ENCODE peak calls at places on chromosomes 6 and 20, in five cellular contexts. One of them, this sample, is unnamed. For H3K4me1, the result is how much of the 10 kb centered on the place peaks cover.

GRCh38 chr6:107701231-107701630 is 122.9 kb downstream of the SCML4 start:
- DNase-seq in heart left ventricle: no peak
- DNase-seq in effector memory CD4-positive, alpha-beta T cell: no peak
- DNase-seq in IMR-90: no peak
- DNase-seq in fibroblast of lung: no peak
- DNase-seq in this sample: no peak

GRCh38 chr6:111767752-111768430 is 105.4 kb downstream of the FYN start:
- DNase-seq in heart left ventricle: no peak
- DNase-seq in effector memory CD4-positive, alpha-beta T cell: no peak
- DNase-seq in IMR-90: no peak
- DNase-seq in fibroblast of lung: no peak
- DNase-seq in this sample: no peak

GRCh38 chr6:2765896-2766766 is 938 bp downstream of the WRNIP1 start:
- DNase-seq in heart left ventricle: peak
- DNase-seq in effector memory CD4-positive, alpha-beta T cell: no peak
- DNase-seq in IMR-90: peak
- DNase-seq in fibroblast of lung: peak
- DNase-seq in this sample: peak

GRCh38 chr20:64063389-64064144 is 569 bp downstream of the TCEA2 start:
- DNase-seq in heart left ventricle: no peak
- DNase-seq in effector memory CD4-positive, alpha-beta T cell: no peak
- DNase-seq in IMR-90: no peak
- DNase-seq in fibroblast of lung: no peak
- DNase-seq in this sample: no peak

GRCh38 chr20:20414640-20415274 is 46.9 kb downstream of the INSM1 start:
- DNase-seq in heart left ventricle: no peak
- DNase-seq in effector memory CD4-positive, alpha-beta T cell: no peak
- DNase-seq in IMR-90: no peak
- DNase-seq in fibroblast of lung: no peak
- DNase-seq in this sample: no peak

GRCh38 chr20:49395183-49395582 is 87.3 kb downstream of the KCNB1 start:
- DNase-seq in heart left ventricle: no peak
- DNase-seq in effector memory CD4-positive, alpha-beta T cell: no peak
- DNase-seq in IMR-90: no peak
- DNase-seq in fibroblast of lung: peak
- DNase-seq in this sample: no peak

GRCh38 chr6:14506656-14507242 is 389.2 kb downstream of the CD83 start:
- DNase-seq in heart left ventricle: no peak
- DNase-seq in effector memory CD4-positive, alpha-beta T cell: no peak
- DNase-seq in IMR-90: no peak
- DNase-seq in fibroblast of lung: no peak
- DNase-seq in this sample: no peak

GRCh38 chr6:87705070-87705691 is 3.1 kb upstream of the AKIRIN2 start:
- DNase-seq in heart left ventricle: no peak
- DNase-seq in effector memory CD4-positive, alpha-beta T cell: no peak
- DNase-seq in IMR-90: peak
- DNase-seq in fibroblast of lung: no peak
- DNase-seq in this sample: no peak

GRCh38 chr20:41006936-41007871 is 21.4 kb upstream of the TOP1 start:
- DNase-seq in heart left ventricle: no peak
- DNase-seq in effector memory CD4-positive, alpha-beta T cell: no peak
- DNase-seq in IMR-90: no peak
- DNase-seq in fibroblast of lung: no peak
- DNase-seq in this sample: no peak

GRCh38 chr6:148304976-148305375 is 37.7 kb upstream of the SASH1 start:
- DNase-seq in heart left ventricle: no peak
- DNase-seq in effector memory CD4-positive, alpha-beta T cell: no peak
- DNase-seq in IMR-90: peak
- DNase-seq in fibroblast of lung: peak
- DNase-seq in this sample: no peak

GRCh38 chr6:45566882-45567281 is 189.1 kb upstream of the SUPT3H start:
- DNase-seq in heart left ventricle: no peak
- DNase-seq in effector memory CD4-positive, alpha-beta T cell: no peak
- DNase-seq in IMR-90: peak
- DNase-seq in fibroblast of lung: no peak
- DNase-seq in this sample: no peak

GRCh38 chr6:31652925-31653724 is 664 bp upstream of the BAG6 start:
- DNase-seq in heart left ventricle: peak
- DNase-seq in effector memory CD4-positive, alpha-beta T cell: no peak
- DNase-seq in IMR-90: no peak
- DNase-seq in fibroblast of lung: no peak
- DNase-seq in this sample: peak

GRCh38 chr6:156972145-156972544 is 195.0 kb downstream of the ARID1B start:
- DNase-seq in heart left ventricle: no peak
- DNase-seq in effector memory CD4-positive, alpha-beta T cell: no peak
- DNase-seq in IMR-90: no peak
- DNase-seq in fibroblast of lung: no peak
- DNase-seq in this sample: no peak

GRCh38 chr6:156969233-156969632 is 192.1 kb downstream of the ARID1B start:
- DNase-seq in heart left ventricle: no peak
- DNase-seq in effector memory CD4-positive, alpha-beta T cell: no peak
- DNase-seq in IMR-90: no peak
- DNase-seq in fibroblast of lung: no peak
- DNase-seq in this sample: no peak

GRCh38 chr6:156967852-156968251 is 190.7 kb downstream of the ARID1B start:
- DNase-seq in heart left ventricle: no peak
- DNase-seq in effector memory CD4-positive, alpha-beta T cell: no peak
- DNase-seq in IMR-90: no peak
- DNase-seq in fibroblast of lung: no peak
- DNase-seq in this sample: no peak

GRCh38 chr6:156970595-156971112 is 193.5 kb downstream of the ARID1B start:
- DNase-seq in heart left ventricle: no peak
- DNase-seq in effector memory CD4-positive, alpha-beta T cell: no peak
- DNase-seq in IMR-90: no peak
- DNase-seq in fibroblast of lung: no peak
- DNase-seq in this sample: no peak

DNA sequence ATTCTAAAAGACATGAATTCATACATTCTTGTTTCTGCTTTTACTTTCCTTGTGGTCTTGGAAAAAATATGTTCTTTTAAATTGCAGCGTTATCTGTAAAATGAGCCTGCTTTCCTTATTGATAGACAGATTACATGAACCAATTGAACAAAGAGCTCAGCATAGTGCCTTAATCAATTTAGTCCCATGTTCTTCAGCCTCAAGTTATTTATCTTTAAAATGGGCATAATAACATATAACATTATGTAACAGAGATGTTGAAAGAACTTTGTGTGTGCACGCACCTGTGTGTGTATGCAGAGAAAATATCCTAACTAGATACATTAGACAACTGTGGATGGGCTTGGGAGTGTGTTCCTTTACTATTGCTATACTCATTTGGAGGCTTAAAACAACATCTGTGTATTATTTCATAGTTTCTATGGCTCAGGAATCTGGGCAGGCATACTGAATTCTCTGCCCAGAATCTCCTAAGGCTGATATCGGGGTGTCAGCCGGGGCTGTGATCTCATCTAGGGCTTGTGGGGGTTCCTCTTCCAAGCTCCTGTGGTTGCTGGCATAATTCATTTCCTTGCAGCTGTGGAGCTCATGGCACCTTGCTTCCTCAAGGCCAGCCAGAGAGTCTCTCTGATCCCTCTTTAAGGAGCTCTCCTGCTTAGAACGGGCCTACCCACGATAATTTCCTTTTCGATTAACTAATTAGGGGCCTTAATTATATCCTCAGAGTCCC is 194.1 kb downstream of the ARID1B start:
- DNase-seq in heart left ventricle: no peak
- DNase-seq in effector memory CD4-positive, alpha-beta T cell: no peak
- DNase-seq in IMR-90: no peak
- DNase-seq in fibroblast of lung: no peak
- DNase-seq in this sample: no peak
- H3K4me1 ChIP-seq in heart left ventricle: half or more
- H3K4me1 ChIP-seq in effector memory CD4-positive, alpha-beta T cell: under half
- H3K4me1 ChIP-seq in IMR-90: under half
- H3K4me1 ChIP-seq in fibroblast of lung: under half
- H3K4me1 ChIP-seq in this sample: under half

GRCh38 chr20:25761596-25761995 is 64.9 kb upstream of the ZNF337 start:
- DNase-seq in heart left ventricle: no peak
- DNase-seq in effector memory CD4-positive, alpha-beta T cell: no peak
- DNase-seq in IMR-90: no peak
- DNase-seq in fibroblast of lung: no peak
- DNase-seq in this sample: no peak
- H3K4me1 ChIP-seq in heart left ventricle: under half
- H3K4me1 ChIP-seq in effector memory CD4-positive, alpha-beta T cell: under half
- H3K4me1 ChIP-seq in IMR-90: under half
- H3K4me1 ChIP-seq in fibroblast of lung: under half
- H3K4me1 ChIP-seq in this sample: under half

DNA sequence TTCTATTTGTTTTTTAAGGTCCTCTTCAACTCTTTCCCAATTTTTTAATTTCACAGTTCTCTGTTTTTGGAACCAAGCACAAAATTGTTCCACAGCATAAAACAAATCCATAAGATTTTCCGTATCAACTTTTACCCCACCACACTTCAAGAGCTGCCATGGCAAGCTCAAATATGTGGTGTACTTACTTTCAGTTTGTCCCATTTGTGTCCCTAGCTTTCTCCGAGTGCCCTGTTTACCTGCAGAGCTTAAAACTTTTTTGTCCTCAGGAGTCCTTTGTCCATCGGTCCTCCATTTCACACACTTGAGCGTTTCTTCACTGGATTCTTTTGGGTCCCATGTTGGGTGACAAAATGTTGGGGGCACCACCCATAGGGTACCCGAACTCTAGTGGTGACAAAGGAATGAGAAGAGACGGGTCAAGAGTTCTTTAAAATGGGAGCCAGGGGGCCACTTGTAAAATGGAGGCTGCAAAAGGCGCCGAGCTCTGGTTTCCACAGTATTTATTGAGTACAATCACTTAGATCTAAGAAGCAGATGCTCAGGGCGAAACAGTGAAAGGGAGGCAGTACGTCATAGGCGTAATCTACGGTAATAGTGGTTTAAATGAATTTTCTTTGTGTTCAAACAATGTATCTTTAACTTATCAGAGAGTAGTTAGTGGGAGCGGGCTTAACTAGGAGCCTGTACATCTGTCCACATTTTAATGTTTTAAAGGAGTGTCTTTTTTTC is 39.8 kb upstream of the SERINC1 start:
- DNase-seq in heart left ventricle: no peak
- DNase-seq in effector memory CD4-positive, alpha-beta T cell: no peak
- DNase-seq in IMR-90: no peak
- DNase-seq in fibroblast of lung: no peak
- DNase-seq in this sample: no peak
- H3K4me1 ChIP-seq in heart left ventricle: under half
- H3K4me1 ChIP-seq in effector memory CD4-positive, alpha-beta T cell: under half
- H3K4me1 ChIP-seq in IMR-90: under half
- H3K4me1 ChIP-seq in fibroblast of lung: under half
- H3K4me1 ChIP-seq in this sample: under half

DNA sequence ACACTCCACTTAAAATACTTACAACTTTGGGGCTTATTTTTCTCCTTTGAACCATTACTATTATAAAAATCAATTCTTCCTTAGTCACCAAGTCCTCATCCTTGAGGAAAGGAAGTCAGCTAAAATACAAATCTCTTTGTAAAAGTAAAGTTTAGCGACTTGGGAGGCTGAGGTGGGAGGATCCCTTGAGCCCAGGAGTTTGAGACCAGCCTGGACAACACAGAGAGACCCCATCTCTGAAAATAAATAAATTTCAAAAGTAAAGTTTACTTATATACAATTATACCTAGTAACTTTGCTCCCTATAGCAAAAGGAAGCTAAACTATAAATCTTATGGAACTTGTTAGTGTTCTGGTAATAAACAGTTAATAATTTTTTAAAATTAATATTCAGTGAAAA is 40.4 kb downstream of the MYB start:
- DNase-seq in heart left ventricle: no peak
- DNase-seq in effector memory CD4-positive, alpha-beta T cell: no peak
- DNase-seq in IMR-90: no peak
- DNase-seq in fibroblast of lung: no peak
- DNase-seq in this sample: no peak
- H3K4me1 ChIP-seq in heart left ventricle: under half
- H3K4me1 ChIP-seq in effector memory CD4-positive, alpha-beta T cell: under half
- H3K4me1 ChIP-seq in IMR-90: under half
- H3K4me1 ChIP-seq in fibroblast of lung: under half
- H3K4me1 ChIP-seq in this sample: under half

GRCh38 chr6:43805695-43806040 is 35.7 kb downstream of the VEGFA start:
- DNase-seq in heart left ventricle: no peak
- DNase-seq in effector memory CD4-positive, alpha-beta T cell: no peak
- DNase-seq in IMR-90: no peak
- DNase-seq in fibroblast of lung: no peak
- DNase-seq in this sample: no peak
- H3K4me1 ChIP-seq in heart left ventricle: under half
- H3K4me1 ChIP-seq in effector memory CD4-positive, alpha-beta T cell: under half
- H3K4me1 ChIP-seq in IMR-90: under half
- H3K4me1 ChIP-seq in fibroblast of lung: under half
- H3K4me1 ChIP-seq in this sample: half or more

DNA sequence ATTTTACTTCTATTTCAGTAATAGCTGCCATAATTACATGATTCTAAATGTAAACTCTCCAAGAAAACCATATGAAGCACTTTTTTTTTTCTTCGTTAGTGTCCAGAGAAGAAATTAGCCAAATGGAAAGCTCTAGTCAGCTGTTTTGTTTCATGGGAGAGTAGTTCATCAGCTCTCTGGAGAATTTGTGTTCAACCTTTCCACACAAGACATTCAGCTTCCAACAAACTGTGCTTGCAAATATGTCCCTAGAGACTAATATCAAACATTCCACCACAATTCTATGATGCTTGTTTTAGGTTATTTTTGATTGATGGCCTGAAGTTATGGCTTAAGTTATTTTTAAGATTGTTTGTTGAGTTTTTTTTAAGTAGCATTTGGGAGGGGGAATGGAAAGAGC is 19.5 kb downstream of the FHL5 start:
- DNase-seq in heart left ventricle: no peak
- DNase-seq in effector memory CD4-positive, alpha-beta T cell: no peak
- DNase-seq in IMR-90: no peak
- DNase-seq in fibroblast of lung: no peak
- DNase-seq in this sample: no peak
- H3K4me1 ChIP-seq in heart left ventricle: under half
- H3K4me1 ChIP-seq in effector memory CD4-positive, alpha-beta T cell: under half
- H3K4me1 ChIP-seq in IMR-90: under half
- H3K4me1 ChIP-seq in fibroblast of lung: under half
- H3K4me1 ChIP-seq in this sample: under half